ENCODE peak calls at places on chromosome 7, in five cellular contexts. M is GM23338, J is HCT116, C is A549, E is HepG2. U is an unnamed sample.
A peak's percentile ranks its signal among the peaks of the same experiment; 100 is the strongest.

GRCh38 chr7:21923663-21924062 is 22.0 kb downstream of the CDCA7L start:
- DNase-seq in M (no peak), J (no peak), C (no peak), E (no peak), U (no peak)

GRCh38 chr7:87220734-87221215 is 1.2 kb upstream of the TMEM243 start:
- DNase-seq in M (peak; percentile 30), J (no peak), C (no peak), E (no peak), U (no peak)

GRCh38 chr7:123327661-123328060 is 127.9 kb upstream of the SLC13A1 start:
- DNase-seq in M (no peak), J (no peak), C (no peak), E (no peak), U (no peak)

GRCh38 chr7:36606442-36607205 is 117.7 kb downstream of the AOAH start:
- DNase-seq in M (no peak), J (no peak), C (no peak), E (no peak), U (no peak)

GRCh38 chr7:143391462-143392404 is 10.6 kb downstream of the ZYX start:
- DNase-seq in M (no peak), J (no peak), C (no peak), E (no peak), U (no peak)

GRCh38 chr7:45469103-45469502 is 105.1 kb upstream of the ADCY1 start:
- DNase-seq in M (no peak), J (no peak), C (no peak), E (no peak), U (no peak)

GRCh38 chr7:50595538-50596102 is 30.4 kb upstream of the DDC start:
- DNase-seq in M (peak; percentile 77), J (peak; percentile 34), C (no peak), E (peak; percentile 35), U (no peak)

GRCh38 chr7:21580073-21580521 is 37.3 kb downstream of the DNAH11 start:
- DNase-seq in M (no peak), J (no peak), C (no peak), E (no peak), U (no peak)

GRCh38 chr7:102064361-102065025 is 222.2 kb upstream of the SH2B2 start:
- DNase-seq in M (no peak), J (no peak), C (peak; percentile 24), E (no peak), U (no peak)

GRCh38 chr7:158760445-158760764 is 55.8 kb upstream of the NCAPG2 start:
- DNase-seq in M (no peak), J (no peak), C (no peak), E (no peak), U (no peak)

GRCh38 chr7:32879460-32879859 is 12.1 kb downstream of the KBTBD2 start:
- DNase-seq in M (no peak), J (no peak), C (no peak), E (no peak), U (no peak)

GRCh38 chr7:32881074-32881982 is 10.2 kb downstream of the KBTBD2 start:
- DNase-seq in M (no peak), J (no peak), C (no peak), E (no peak), U (no peak)
- H3K27ac ChIP-seq in M (no peak overlapping the region), J (no peak overlapping the region), C (peak overlapping the region; percentile 12), E (peak overlapping the region; percentile 30), U (peak overlapping the region; percentile 87)

GRCh38 chr7:33054261-33054964 is 8.2 kb downstream of the NT5C3A start:
- DNase-seq in M (no peak), J (no peak), C (no peak), E (no peak), U (no peak)
- TF ChIP-seq REST in M (no peak), J (no peak), C (no peak), E (no peak), U (no peak)

GRCh38 chr7:94301024-94301588 is 93.6 kb upstream of the COL1A2 start:
- DNase-seq in M (peak; percentile 82), J (peak; percentile 79), C (peak; percentile 93), E (peak; percentile 79), U (peak; percentile 67)

GRCh38 chr7:94298943-94299342 is 95.8 kb upstream of the COL1A2 start:
- DNase-seq in M (no peak), J (no peak), C (no peak), E (no peak), U (no peak)

GRCh38 chr7:94297397-94297838 is 97.3 kb upstream of the COL1A2 start:
- DNase-seq in M (no peak), J (no peak), C (no peak), E (no peak), U (no peak)

GRCh38 chr7:94296886-94297285 is 97.8 kb upstream of the COL1A2 start:
- DNase-seq in M (no peak), J (no peak), C (no peak), E (no peak), U (no peak)

DNA sequence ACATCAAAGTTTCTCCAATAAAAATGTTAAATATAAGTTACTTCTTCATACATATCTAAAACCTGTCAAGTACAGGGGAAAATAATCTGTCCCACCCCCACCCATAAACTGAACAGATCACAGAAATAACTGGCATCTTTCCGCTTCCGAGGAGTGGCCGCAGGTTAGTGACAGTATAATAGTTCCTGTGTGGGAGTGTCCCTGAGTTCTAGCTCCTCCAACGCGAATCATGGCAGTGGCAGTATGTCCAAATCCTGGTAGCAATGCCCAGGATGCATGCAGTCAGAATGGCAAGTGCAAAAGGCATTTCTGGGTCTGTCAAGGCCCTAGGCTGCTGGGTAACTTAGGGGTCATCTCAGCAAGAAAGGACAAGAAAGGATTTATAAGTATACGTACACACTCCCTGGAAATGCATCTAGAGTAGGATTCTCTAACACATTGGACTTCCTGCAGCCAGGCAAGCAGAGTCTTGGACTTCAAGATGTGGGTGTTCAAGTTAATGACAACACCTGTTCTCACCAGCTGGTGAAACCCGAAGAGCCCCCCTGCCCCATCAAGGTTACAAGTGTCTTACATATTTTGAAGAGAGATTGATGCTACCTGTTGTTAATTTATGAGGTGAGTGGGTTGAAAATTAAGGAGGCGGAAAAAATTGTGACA is 94.4 kb upstream of the COL1A2 start:
- DNase-seq in M (no peak), J (no peak), C (peak; percentile 11), E (no peak), U (no peak)
- H3K4me1 ChIP-seq in M (peaks cover 19% of the 10 kb centered on the region), J (peaks cover 30% of the 10 kb centered on the region), C (peaks cover 67% of the 10 kb centered on the region), E (peaks cover 19% of the 10 kb centered on the region), U (peaks cover 7% of the 10 kb centered on the region)

GRCh38 chr7:55774327-55775050 is 88.1 kb downstream of the SEPTIN14 start:
- DNase-seq in M (peak; percentile 2), J (no peak), C (no peak), E (no peak), U (no peak)
- H3K27ac ChIP-seq in M (no peak overlapping the region), J (peak overlapping the region; percentile 38), C (no peak overlapping the region), E (no peak overlapping the region), U (peak overlapping the region; percentile 78)

GRCh38 chr7:133530682-133531081 is 277.8 kb downstream of the EXOC4 start:
- DNase-seq in M (no peak), J (no peak), C (no peak), E (no peak), U (no peak)

GRCh38 chr7:133528796-133529195 is 275.9 kb downstream of the EXOC4 start:
- DNase-seq in M (no peak), J (no peak), C (no peak), E (no peak), U (no peak)

GRCh38 chr7:133535308-133535707 is 282.4 kb downstream of the EXOC4 start:
- DNase-seq in M (no peak), J (no peak), C (no peak), E (no peak), U (no peak)

GRCh38 chr7:133534816-133535215 is 281.9 kb downstream of the EXOC4 start:
- DNase-seq in M (no peak), J (no peak), C (no peak), E (no peak), U (no peak)

DNA sequence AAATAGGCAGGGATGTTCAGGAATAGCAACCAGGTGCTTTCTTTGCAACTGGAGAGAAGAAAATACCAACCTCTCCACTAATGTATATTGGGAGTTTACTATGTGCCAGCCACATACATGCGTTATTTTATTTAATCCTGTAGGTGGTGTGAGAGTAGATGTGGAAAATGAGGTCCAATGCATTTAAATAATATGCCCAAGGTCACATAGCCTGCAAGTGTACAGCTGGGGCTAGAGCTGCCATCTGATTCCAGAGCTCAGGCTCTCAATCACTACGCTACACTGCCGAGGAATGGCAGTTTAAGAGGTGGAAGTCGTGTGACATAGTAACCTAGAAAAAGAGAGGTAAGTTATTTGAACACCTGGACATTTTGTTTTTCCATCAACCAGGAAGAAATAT is 277.0 kb downstream of the EXOC4 start:
- DNase-seq in M (no peak), J (no peak), C (no peak), E (no peak), U (no peak)
- TF ChIP-seq REST in M (no peak), J (no peak), C (no peak), E (no peak), U (no peak)

GRCh38 chr7:11328309-11328708 is 354.6 kb downstream of the PHF14 start:
- DNase-seq in M (peak; percentile 20), J (no peak), C (no peak), E (no peak), U (no peak)

GRCh38 chr7:11330717-11331116 is 357.0 kb downstream of the PHF14 start:
- DNase-seq in M (no peak), J (no peak), C (no peak), E (no peak), U (no peak)

GRCh38 chr7:11329626-11330025 is 356.0 kb downstream of the PHF14 start:
- DNase-seq in M (no peak), J (no peak), C (no peak), E (no peak), U (no peak)

GRCh38 chr7:11331128-11332102 is 357.7 kb downstream of the PHF14 start:
- DNase-seq in M (peak; percentile 28), J (no peak), C (no peak), E (no peak), U (no peak)

GRCh38 chr7:11330208-11330607 is 356.5 kb downstream of the PHF14 start:
- DNase-seq in M (no peak), J (no peak), C (no peak), E (no peak), U (no peak)
- H3K4me1 ChIP-seq in M (no peaks in the 10 kb centered on the region), J (no peaks in the 10 kb centered on the region), C (no peaks in the 10 kb centered on the region), E (no peaks in the 10 kb centered on the region), U (no peaks in the 10 kb centered on the region)